ENCODE peak calls at places on chromosome 3, in four cellular contexts. One of them, this sample, is unnamed.

GRCh38 chr3:32105291-32106131 is 909 bp upstream of the GPD1L start:
- DNase-seq in endothelial cell: no peak
- DNase-seq in coronary artery: no peak
- DNase-seq in progenitor cell of endocrine pancreas: no peak
- DNase-seq in this sample: no peak

GRCh38 chr3:36738701-36739100 is 25.7 kb downstream of the DCLK3 start:
- DNase-seq in endothelial cell: no peak
- DNase-seq in coronary artery: no peak
- DNase-seq in progenitor cell of endocrine pancreas: no peak
- DNase-seq in this sample: no peak

GRCh38 chr3:192860464-192860863 is 57.2 kb downstream of the MB21D2 start:
- DNase-seq in endothelial cell: no peak
- DNase-seq in coronary artery: no peak
- DNase-seq in progenitor cell of endocrine pancreas: no peak
- DNase-seq in this sample: no peak

GRCh38 chr3:124812291-124813265 is 74.6 kb downstream of the ITGB5 start:
- DNase-seq in endothelial cell: no peak
- DNase-seq in coronary artery: peak; percentile 93
- DNase-seq in progenitor cell of endocrine pancreas: no peak
- DNase-seq in this sample: no peak

GRCh38 chr3:71008350-71008923 is 575.1 kb downstream of the FOXP1 start:
- DNase-seq in endothelial cell: no peak
- DNase-seq in coronary artery: no peak
- DNase-seq in progenitor cell of endocrine pancreas: no peak
- DNase-seq in this sample: no peak

GRCh38 chr3:153055217-153055616 is 106.8 kb upstream of the RAP2B start:
- DNase-seq in endothelial cell: no peak
- DNase-seq in coronary artery: no peak
- DNase-seq in progenitor cell of endocrine pancreas: no peak
- DNase-seq in this sample: no peak

GRCh38 chr3:80733522-80734176 is 965.9 kb upstream of the ROBO1 start:
- DNase-seq in endothelial cell: peak; percentile 56
- DNase-seq in coronary artery: no peak
- DNase-seq in progenitor cell of endocrine pancreas: peak; percentile 27
- DNase-seq in this sample: no peak

GRCh38 chr3:122661633-122662032 is 19.0 kb upstream of the PARP14 start:
- DNase-seq in endothelial cell: no peak
- DNase-seq in coronary artery: no peak
- DNase-seq in progenitor cell of endocrine pancreas: no peak
- DNase-seq in this sample: no peak

GRCh38 chr3:40782086-40782721 is 257.4 kb downstream of the ZNF621 start:
- DNase-seq in endothelial cell: no peak
- DNase-seq in coronary artery: no peak
- DNase-seq in progenitor cell of endocrine pancreas: no peak
- DNase-seq in this sample: no peak